ENCODE peak calls at places on chromosomes 16 and 17, in six cellular contexts. Z is NCI-H2171; R is CD8-positive, alpha-beta memory T cell; X is cardiac fibroblast; I is AG09309; Q is germinal center. E is an unnamed sample.

GRCh38 chr17:12316021-12316420 is 295.3 kb downstream of the MAP2K4 start:
- DNase-seq in Q (no peak), Z (no peak), X (no peak), I (no peak), R (no peak), E (no peak)

GRCh38 chr17:2396568-2397246 is 4.2 kb downstream of the MNT start:
- DNase-seq in Z (no peak), I (peak), R (no peak), Q (peak), X (peak), E (peak)

GRCh38 chr17:75589919-75590303 is 2.3 kb downstream of the MYO15B start:
- DNase-seq in Z (no peak), Q (no peak), I (no peak), R (no peak), X (no peak), E (no peak)

GRCh38 chr17:82933006-82933310 is 93.1 kb upstream of the ZNF750 start:
- DNase-seq in X (no peak), Q (no peak), I (no peak), Z (no peak), R (no peak), E (no peak)

GRCh38 chr17:27665549-27665948 is 34.6 kb downstream of the LGALS9 start:
- DNase-seq in Q (no peak), I (no peak), X (no peak), Z (no peak), R (no peak), E (no peak)

GRCh38 chr16:53024045-53024444 is 28.7 kb downstream of the CHD9NB start:
- DNase-seq in X (no peak), Q (no peak), Z (no peak), R (no peak), I (no peak), E (no peak)

GRCh38 chr16:1678500-1679098 is 520 bp downstream of the JPT2 start:
- DNase-seq in R (peak), Z (no peak), X (peak), Q (no peak), I (no peak), E (peak)

GRCh38 chr16:9091867-9092281 is 430 bp downstream of the HAPSTR1 start:
- DNase-seq in I (no peak), Z (no peak), X (peak), Q (no peak), R (peak), E (no peak)

GRCh38 chr17:82507631-82508175 is 11.8 kb upstream of the FOXK2 start:
- DNase-seq in Z (no peak), R (no peak), X (no peak), Q (no peak), I (no peak), E (no peak)

GRCh38 chr16:15807603-15808009 is 49.2 kb downstream of the MYH11 start:
- DNase-seq in R (no peak), I (no peak), Z (no peak), X (peak), Q (no peak), E (peak)

GRCh38 chr16:71894229-71894920 is 956 bp upstream of the IST1 start:
- DNase-seq in R (peak), I (no peak), Z (peak), Q (no peak), X (peak), E (peak)

GRCh38 chr17:70661342-70662222 is 492.2 kb downstream of the KCNJ2 start:
- DNase-seq in X (no peak), I (no peak), Q (no peak), Z (no peak), R (no peak), E (peak)

GRCh38 chr17:17227608-17228520 is 9.1 kb downstream of the FLCN start:
- DNase-seq in Q (no peak), I (no peak), X (no peak), Z (no peak), R (no peak), E (no peak)

GRCh38 chr17:73231363-73231762 is 30.3 kb downstream of the CPSF4L start:
- DNase-seq in Z (no peak), R (no peak), X (peak), I (no peak), Q (peak), E (peak)

GRCh38 chr17:80545499-80545826 is 825 bp downstream of the RPTOR start:
- DNase-seq in Z (no peak), R (no peak), X (peak), Q (no peak), I (no peak), E (peak)

GRCh38 chr17:49440581-49440980 is 25.9 kb upstream of the PHB1 start:
- DNase-seq in X (no peak), Q (no peak), Z (no peak), I (no peak), R (no peak), E (no peak)

GRCh38 chr16:56841233-56841632 is 23.8 kb upstream of the SLC12A3 start:
- DNase-seq in I (peak), Q (no peak), X (peak), Z (no peak), R (no peak), E (peak)

GRCh38 chr17:34669511-34669910 is 90.1 kb downstream of the TMEM132E start:
- DNase-seq in X (no peak), Q (no peak), R (no peak), Z (no peak), I (no peak), E (no peak)

GRCh38 chr17:46135126-46135812 is 58.0 kb downstream of the KANSL1 start:
- DNase-seq in R (no peak), I (no peak), Z (no peak), Q (no peak), X (no peak), E (no peak)

GRCh38 chr17:49483588-49484509 is 11.2 kb upstream of the NGFR start:
- DNase-seq in Q (no peak), Z (no peak), R (no peak), X (no peak), I (no peak), E (no peak)

GRCh38 chr16:89958068-89958467 is 9.5 kb downstream of the DEF8 start:
- DNase-seq in I (no peak), Z (no peak), R (no peak), X (peak), Q (no peak), E (peak)

E was measured in fibroblast of lung.